ENCODE peak calls at places on chromosomes 11 and 22, in ten cellular contexts. M, H, N, D, F, A, C, J, Y and B are unnamed samples.

GRCh38 chr11:64056213-64056785 is 20.6 kb downstream of the FLRT1 start:
- DNase-seq in H (no peak), N (no peak), M (peak), D (no peak), C (no peak), A (no peak), J (no peak), F (no peak), Y (no peak), B (no peak)

GRCh38 chr22:23457586-23457985 is 122.5 kb downstream of the IGLL1 start:
- DNase-seq in Y (no peak), H (no peak), M (peak), N (no peak), D (no peak), J (no peak), C (no peak), A (no peak), F (no peak), B (no peak)

GRCh38 chr22:46777609-46777970 is 15.1 kb downstream of the TBC1D22A start:
- DNase-seq in F (no peak), M (peak), N (no peak), Y (peak), H (peak), J (no peak), C (no peak), A (no peak), D (no peak), B (peak)

GRCh38 chr11:8019671-8020597 is 32.8 kb downstream of the EIF3F start:
- DNase-seq in J (peak), Y (peak), A (no peak), H (peak), F (peak), N (peak), M (peak), D (no peak), C (no peak), B (no peak)

GRCh38 chr22:23120415-23120899 is 21.3 kb downstream of the RSPH14 start:
- DNase-seq in D (no peak), H (no peak), M (no peak), C (no peak), Y (no peak), A (no peak), N (no peak), J (no peak), F (no peak), B (no peak)

GRCh38 chr11:83127309-83127636 is 29.7 kb upstream of the PCF11 start:
- DNase-seq in A (no peak), C (no peak), M (no peak), F (no peak), H (no peak), J (no peak), N (no peak), D (no peak), Y (no peak), B (no peak)

GRCh38 chr22:46287873-46288751 is 8.6 kb upstream of the GTSE1 start:
- DNase-seq in Y (no peak), J (no peak), C (no peak), F (no peak), A (no peak), M (no peak), H (peak), N (no peak), D (no peak), B (no peak)

GRCh38 chr11:131800452-131800851 is 430.0 kb downstream of the NTM start:
- DNase-seq in F (no peak), Y (no peak), J (no peak), A (no peak), C (no peak), D (no peak), M (no peak), N (no peak), H (no peak), B (no peak)

GRCh38 chr11:118341749-118342489 is 586 bp downstream of the CD3D start:
- DNase-seq in J (no peak), A (no peak), N (no peak), M (no peak), C (no peak), H (no peak), Y (no peak), F (no peak), D (no peak), B (no peak)

GRCh38 chr11:69922015-69922595 is 102.9 kb upstream of the FGF3 start:
- DNase-seq in C (no peak), Y (no peak), H (no peak), A (no peak), N (no peak), F (no peak), M (no peak), J (no peak), D (no peak), B (peak)

GRCh38 chr11:98062714-98063113 is 958.0 kb upstream of the CNTN5 start:
- DNase-seq in F (no peak), H (no peak), Y (no peak), M (no peak), A (no peak), N (no peak), C (no peak), D (no peak), J (no peak), B (no peak)

GRCh38 chr11:105229257-105229656 is 89.7 kb upstream of the CARD18 start:
- DNase-seq in C (no peak), J (peak), A (peak), H (no peak), D (no peak), N (peak), F (peak), M (no peak), Y (no peak), B (no peak)

GRCh38 chr11:2789791-2790580 is 90.2 kb upstream of the KCNQ1OT1 start:
- DNase-seq in D (no peak), C (no peak), J (no peak), H (no peak), F (no peak), Y (no peak), A (no peak), M (no peak), N (no peak), B (peak)

GRCh38 chr11:125315088-125315740 is 150.7 kb downstream of the PKNOX2 start:
- DNase-seq in C (peak), A (no peak), J (no peak), F (peak), D (no peak), M (no peak), H (no peak), Y (no peak), N (peak), B (no peak)

GRCh38 chr22:42367980-42368378 is 64.2 kb downstream of the NFAM1 start:
- DNase-seq in H (no peak), N (no peak), D (no peak), Y (no peak), M (no peak), F (no peak), A (no peak), J (no peak), C (peak), B (no peak)

GRCh38 chr11:65653229-65654225 is 9.2 kb downstream of the RELA start:
- DNase-seq in J (no peak), F (no peak), C (peak), M (no peak), A (peak), D (no peak), N (no peak), H (no peak), Y (no peak), B (peak)

GRCh38 chr11:73795925-73796632 is 8.4 kb downstream of the MRPL48 start:
- DNase-seq in D (no peak), Y (no peak), F (no peak), M (peak), C (peak), J (no peak), N (no peak), H (no peak), A (no peak), B (no peak)

GRCh38 chr11:114183041-114183511 is 113.1 kb upstream of the NNMT start:
- DNase-seq in F (no peak), Y (peak), N (no peak), D (peak), M (peak), H (no peak), A (no peak), C (no peak), J (no peak), B (no peak)

GRCh38 chr11:77401486-77402217 is 72.2 kb downstream of the PAK1 start:
- DNase-seq in M (peak), C (no peak), A (no peak), Y (no peak), J (no peak), F (no peak), N (no peak), D (no peak), H (no peak), B (no peak)

GRCh38 chr22:20429254-20430100 is 8.1 kb downstream of the SCARF2 start:
- DNase-seq in M (peak), A (no peak), F (no peak), N (no peak), C (peak), H (peak), Y (peak), J (peak), D (peak), B (peak)

GRCh38 chr11:114075891-114076441 is 16.5 kb downstream of the ZBTB16 start:
- DNase-seq in Y (peak), F (peak), N (peak), C (no peak), A (no peak), H (peak), M (peak), D (peak), J (peak), B (no peak)

GRCh38 chr22:44712156-44712555 is 10.2 kb downstream of the PRR5 start:
- DNase-seq in J (peak), D (no peak), H (no peak), Y (no peak), C (no peak), A (no peak), F (no peak), M (no peak), N (no peak), B (no peak)

GRCh38 chr11:22878604-22879003 is 18.3 kb upstream of the CCDC179 start:
- DNase-seq in D (no peak), H (no peak), J (no peak), N (no peak), A (no peak), C (no peak), Y (no peak), M (no peak), F (no peak), B (no peak)

GRCh38 chr22:19291218-19291579 is 320 bp downstream of the CLTCL1 start:
- DNase-seq in N (no peak), F (peak), M (peak), D (no peak), A (no peak), Y (peak), C (peak), J (peak), H (peak), B (no peak)

GRCh38 chr11:2825261-2825885 is 60.2 kb downstream of the CDKN1C start:
- DNase-seq in Y (no peak), H (no peak), J (peak), A (peak), M (no peak), N (peak), D (no peak), F (peak), C (peak), B (no peak)

GRCh38 chr11:70448983-70449567 is 50.7 kb downstream of the CTTN start:
- DNase-seq in Y (no peak), D (no peak), A (no peak), J (no peak), C (no peak), F (no peak), M (no peak), H (no peak), N (no peak), B (no peak)

GRCh38 chr11:28257761-28258160 is 149.6 kb downstream of the METTL15 start:
- DNase-seq in D (no peak), C (no peak), J (no peak), A (no peak), N (peak), Y (no peak), F (no peak), M (no peak), H (no peak), B (no peak)

GRCh38 chr11:128058580-128059208 is 528.7 kb downstream of the ETS1 start:
- DNase-seq in C (no peak), J (no peak), F (no peak), A (no peak), Y (no peak), D (no peak), M (no peak), H (no peak), N (no peak), B (no peak)

GRCh38 chr11:12174145-12175143 is 64.1 kb downstream of the MICAL2 start:
- DNase-seq in J (no peak), M (no peak), D (no peak), A (no peak), H (no peak), N (peak), C (no peak), Y (no peak), F (peak), B (no peak)

GRCh38 chr11:35811783-35812182 is 132.1 kb upstream of the LDLRAD3 start:
- DNase-seq in F (no peak), C (peak), N (no peak), H (no peak), A (no peak), J (no peak), M (no peak), D (no peak), Y (no peak), B (no peak)

GRCh38 chr11:2980168-2980840 is 11.8 kb downstream of the NAP1L4 start:
- DNase-seq in J (no peak), C (no peak), M (no peak), N (no peak), F (no peak), D (no peak), A (no peak), Y (no peak), H (no peak), B (no peak)